ENCODE peak calls at places on chromosome 3, in four cellular contexts. F, H, B and N are unnamed samples.

GRCh38 chr3:142445816-142446254 is 2.0 kb downstream of the XRN1 start:
- DNase-seq in F (peak), B (no peak), H (peak), N (peak)

GRCh38 chr3:37801966-37802365 is 59.7 kb upstream of the CTDSPL start:
- DNase-seq in F (no peak), B (no peak), H (no peak), N (no peak)

GRCh38 chr3:66362541-66362941 is 138.3 kb downstream of the LRIG1 start:
- DNase-seq in B (no peak), H (peak), F (peak), N (peak)

GRCh38 chr3:72591522-72592421 is 256.5 kb downstream of the SHQ1 start:
- DNase-seq in F (peak), B (no peak), H (no peak), N (no peak)

GRCh38 chr3:43525941-43526607 is 95.7 kb downstream of the ANO10 start:
- DNase-seq in F (no peak), H (no peak), B (no peak), N (no peak)

GRCh38 chr3:24365168-24365567 is 129.5 kb downstream of the THRB start:
- DNase-seq in B (no peak), H (peak), F (peak), N (peak)

GRCh38 chr3:144549161-144549560 is 577.5 kb downstream of the DIPK2A start:
- DNase-seq in H (no peak), F (no peak), B (no peak), N (no peak)

GRCh38 chr3:167861649-167862048 is 126.1 kb downstream of the SERPINI1 start:
- DNase-seq in F (no peak), H (no peak), B (no peak), N (no peak)

GRCh38 chr3:112417696-112418318 is 81.5 kb downstream of the BTLA start:
- DNase-seq in B (no peak), H (no peak), F (no peak), N (no peak)

GRCh38 chr3:124395584-124396340 is 334.5 kb upstream of the UMPS start:
- DNase-seq in H (no peak), B (peak), F (peak), N (no peak)

GRCh38 chr3:63791974-63792373 is 27.1 kb upstream of the C3orf49 start:
- DNase-seq in F (peak), B (no peak), H (no peak), N (no peak)